ENCODE peak calls at places on chromosome 17, in four cellular contexts. X is M059J, R is pons, K is right lobe of liver. M is an unnamed sample.

GRCh38 chr17:43832168-43832975 is 574 bp downstream of the MPP3 start:
- DNase-seq in K (peak), X (peak), R (no peak), M (peak)

GRCh38 chr17:57902800-57903759 is 52.1 kb downstream of the CUEDC1 start:
- DNase-seq in X (peak), K (peak), R (peak), M (peak)

GRCh38 chr17:42920922-42921321 is 20.3 kb downstream of the G6PC1 start:
- DNase-seq in X (peak), R (no peak), K (no peak), M (no peak)

GRCh38 chr17:44315760-44316731 is 7.6 kb downstream of the RUNDC3A start:
- DNase-seq in K (no peak), X (no peak), R (no peak), M (no peak)

GRCh38 chr17:33596904-33597303 is 303.8 kb upstream of the ASIC2 start:
- DNase-seq in X (no peak), K (no peak), R (peak), M (no peak)

GRCh38 chr17:43846963-43847369 is at the start of gene CD300LG:
- DNase-seq in K (no peak), R (no peak), X (no peak), M (no peak)

GRCh38 chr17:59893617-59894100 is 738 bp downstream of the RPS6KB1 start:
- DNase-seq in K (peak), X (peak), R (peak), M (no peak)

GRCh38 chr17:11736613-11737289 is 138.5 kb downstream of the DNAH9 start:
- DNase-seq in X (no peak), K (no peak), R (peak), M (no peak)

GRCh38 chr17:74520790-74521480 is 10.3 kb downstream of the CD300LB start:
- DNase-seq in R (peak), X (peak), K (peak), M (no peak)

GRCh38 chr17:12977008-12977751 is 40.6 kb downstream of the ELAC2 start:
- DNase-seq in K (no peak), R (no peak), X (no peak), M (no peak)

GRCh38 chr17:67414130-67414529 is 37.0 kb downstream of the PITPNC1 start:
- DNase-seq in R (no peak), X (no peak), K (no peak), M (no peak)

GRCh38 chr17:39599006-39599664 is 8.6 kb downstream of the NEUROD2 start:
- DNase-seq in K (no peak), R (no peak), X (no peak), M (no peak)

GRCh38 chr17:40023590-40024292 is 8.5 kb downstream of the CSF3 start:
- DNase-seq in K (no peak), R (no peak), X (peak), M (no peak)

GRCh38 chr17:30398328-30399041 is 19.8 kb downstream of the CPD start:
- DNase-seq in K (no peak), X (no peak), R (no peak), M (no peak)

GRCh38 chr17:79934653-79934970 is 95.4 kb upstream of the CBX4 start:
- DNase-seq in K (no peak), X (no peak), R (no peak), M (no peak)

GRCh38 chr17:18362509-18363020 is 785 bp downstream of the SHMT1 start:
- DNase-seq in R (peak), K (peak), X (peak), M (peak)

GRCh38 chr17:42623732-42624596 is 14.5 kb downstream of the TUBG1 start:
- DNase-seq in K (no peak), R (no peak), X (peak), M (no peak)

GRCh38 chr17:65066858-65067257 is 10.3 kb upstream of the GNA13 start:
- DNase-seq in K (no peak), X (peak), R (no peak), M (no peak)

GRCh38 chr17:8209909-8210760 is at the start of gene AURKB:
- DNase-seq in R (peak), X (peak), K (peak), M (peak)

GRCh38 chr17:12020595-12021590 is at the start of gene MAP2K4:
- DNase-seq in X (peak), R (peak), K (peak), M (peak)

GRCh38 chr17:52470553-52470952 is 312.0 kb upstream of the CA10 start:
- DNase-seq in X (no peak), K (no peak), R (no peak), M (no peak)

GRCh38 chr17:55763856-55764255 is 13.0 kb downstream of the PCTP start:
- DNase-seq in X (no peak), K (no peak), R (no peak), M (no peak)

GRCh38 chr17:42118545-42118944 is 2.6 kb downstream of the KAT2A start:
- DNase-seq in K (no peak), R (no peak), X (peak), M (peak)

GRCh38 chr17:2485543-2485942 is 26.1 kb downstream of the METTL16 start:
- DNase-seq in K (no peak), R (no peak), X (no peak), M (no peak)

GRCh38 chr17:9098242-9098641 is 76.9 kb downstream of the NTN1 start:
- DNase-seq in X (no peak), R (no peak), K (no peak), M (no peak)

GRCh38 chr17:76968707-76969597 is 100.7 kb downstream of the MGAT5B start:
- DNase-seq in K (no peak), R (no peak), X (peak), M (peak)

GRCh38 chr17:74182041-74182783 is 21.3 kb upstream of the RPL38 start:
- DNase-seq in X (no peak), R (no peak), K (no peak), M (no peak)

GRCh38 chr17:38750312-38751121 is 2.0 kb upstream of the PSMB3 start:
- DNase-seq in X (peak), K (no peak), R (no peak), M (peak)

GRCh38 chr17:71978435-71978834 is 142.4 kb upstream of the SOX9 start:
- DNase-seq in R (no peak), K (no peak), X (no peak), M (no peak)

GRCh38 chr17:29941334-29941733 is at the start of gene EFCAB5:
- DNase-seq in X (no peak), K (no peak), R (no peak), M (no peak)

GRCh38 chr17:68576137-68576536 is 25.0 kb downstream of the FAM20A start:
- DNase-seq in R (no peak), X (no peak), K (no peak), M (no peak)

GRCh38 chr17:17042851-17043667 is 802 bp downstream of the MPRIP start:
- DNase-seq in K (peak), R (no peak), X (peak), M (no peak)

GRCh38 chr17:56678249-56679144 is 85.0 kb downstream of the NOG start:
- DNase-seq in R (no peak), K (no peak), X (peak), M (no peak)

GRCh38 chr17:63150994-63151464 is 185.0 kb downstream of the TANC2 start:
- DNase-seq in R (no peak), K (no peak), X (peak), M (no peak)

GRCh38 chr17:45334231-45334630 is 17.4 kb upstream of the MAP3K14 start:
- DNase-seq in R (no peak), X (no peak), K (peak), M (no peak)

GRCh38 chr17:66255112-66255511 is 25.9 kb upstream of the APOH start:
- DNase-seq in K (no peak), X (peak), R (peak), M (peak)

GRCh38 chr17:41885733-41886132 is 20.5 kb upstream of the KLHL11 start:
- DNase-seq in X (no peak), K (no peak), R (no peak), M (no peak)

GRCh38 chr17:48814504-48814903 is 2.5 kb downstream of the TTLL6 start:
- DNase-seq in X (peak), R (peak), K (peak), M (peak)